ENCODE peak calls at places on chromosomes 6 and 20, in six cellular contexts. E is NCI-H1694 treated with DMSO at 0.1 percent for 48 hours, G is head of caudate nucleus, V is nephron progenitor cell, X is HT1080, H is GM13977. N is an unnamed sample.

GRCh38 chr20:62887147-62887859 is 25.7 kb upstream of the TCFL5 start:
- DNase-seq in H (no peak), X (peak; percentile 97), E (peak; percentile 27), V (no peak), G (peak; percentile 23), N (peak; percentile 37)

GRCh38 chr6:145214570-145214969 is 520.8 kb downstream of the EPM2A start:
- DNase-seq in E (no peak), H (no peak), X (peak; percentile 38), G (peak; percentile 15), V (peak; percentile 3), N (no peak)

GRCh38 chr6:148367418-148368024 is 24.9 kb downstream of the SASH1 start:
- DNase-seq in V (no peak), E (no peak), X (peak; percentile 59), H (no peak), G (no peak), N (no peak)

GRCh38 chr20:12237772-12238171 is 320.1 kb downstream of the BTBD3 start:
- DNase-seq in X (peak; percentile 6), G (peak; percentile 78), H (no peak), E (no peak), V (no peak), N (no peak)

GRCh38 chr6:73714227-73714626 is 18.2 kb downstream of the CD109 start:
- DNase-seq in X (no peak), G (no peak), H (no peak), E (no peak), V (no peak), N (no peak)

GRCh38 chr6:75693534-75693933 is 55.5 kb upstream of the MYO6 start:
- DNase-seq in X (no peak), G (no peak), E (no peak), V (no peak), H (no peak), N (no peak)

GRCh38 chr20:3190681-3191111 is 13.8 kb downstream of the DDRGK1 start:
- DNase-seq in X (no peak), H (no peak), E (no peak), V (no peak), G (no peak), N (no peak)

GRCh38 chr6:145898376-145898775 is 65.8 kb downstream of the SHPRH start:
- DNase-seq in G (no peak), H (no peak), X (peak; percentile 84), E (no peak), V (no peak), N (no peak)

GRCh38 chr20:15654208-15654649 is 919.0 kb downstream of the KIF16B start:
- DNase-seq in V (peak; percentile 25), H (peak; percentile 38), X (peak; percentile 60), E (peak; percentile 35), G (peak; percentile 41), N (no peak)

GRCh38 chr20:33499347-33499746 is 9.5 kb downstream of the CBFA2T2 start:
- DNase-seq in E (no peak), V (no peak), X (no peak), H (peak; percentile 55), G (no peak), N (no peak)

GRCh38 chr6:45959534-45960195 is 56.0 kb downstream of the CLIC5 start:
- DNase-seq in X (peak; percentile 35), G (no peak), E (no peak), V (no peak), H (no peak), N (no peak)

GRCh38 chr6:99467509-99468106 is 42.5 kb upstream of the PNISR start:
- DNase-seq in V (no peak), E (peak; percentile 51), X (peak; percentile 13), H (peak; percentile 44), G (no peak), N (no peak)

GRCh38 chr6:111711989-111712388 is 106.3 kb upstream of the TRAF3IP2 start:
- DNase-seq in X (no peak), H (no peak), V (no peak), E (no peak), G (no peak), N (no peak)

GRCh38 chr20:58740356-58741308 is 48.0 kb downstream of the NPEPL1 start:
- DNase-seq in X (no peak), E (no peak), V (no peak), G (no peak), H (no peak), N (no peak)

GRCh38 chr6:79353226-79353625 is 118.7 kb upstream of the HMGN3 start:
- DNase-seq in H (no peak), G (no peak), E (no peak), X (peak; percentile 26), V (no peak), N (no peak)

GRCh38 chr6:119966484-119966883 is 616.9 kb upstream of the MAN1A1 start:
- DNase-seq in E (peak; percentile 4), X (no peak), V (no peak), H (peak; percentile 5), G (no peak), N (peak; percentile 22)

GRCh38 chr6:14361956-14362587 is 244.5 kb downstream of the CD83 start:
- DNase-seq in G (no peak), E (no peak), H (no peak), X (no peak), V (no peak), N (no peak)

GRCh38 chr20:13302647-13303425 is 81.8 kb downstream of the ISM1 start:
- DNase-seq in H (peak; percentile 61), V (peak; percentile 50), G (no peak), X (peak; percentile 37), E (peak; percentile 19), N (peak; percentile 50)

GRCh38 chr6:75757295-75757694 is 8.3 kb downstream of the MYO6 start:
- DNase-seq in V (no peak), H (no peak), X (no peak), E (no peak), G (no peak), N (no peak)

GRCh38 chr20:14848806-14849205 is 511.4 kb upstream of the FLRT3 start:
- DNase-seq in V (no peak), X (no peak), H (no peak), E (no peak), G (no peak), N (no peak)

GRCh38 chr6:158789115-158789917 is 29.9 kb downstream of the EZR start:
- DNase-seq in H (peak; percentile 47), V (no peak), E (no peak), G (no peak), X (no peak), N (no peak)

GRCh38 chr20:62793757-62794006 is 2.6 kb upstream of the MRGBP start:
- DNase-seq in X (no peak), H (no peak), V (no peak), E (no peak), G (no peak), N (no peak)

GRCh38 chr6:83062225-83062624 is 3.4 kb downstream of the UBE3D start:
- DNase-seq in G (no peak), V (no peak), H (no peak), E (no peak), X (no peak), N (no peak)

GRCh38 chr6:122005661-122006060 is 393.8 kb upstream of the HSF2 start:
- DNase-seq in H (no peak), V (no peak), G (no peak), X (no peak), E (no peak), N (no peak)

GRCh38 chr6:169452117-169452868 is 198.6 kb upstream of the THBS2 start:
- DNase-seq in X (peak; percentile 36), V (no peak), H (no peak), G (no peak), E (no peak), N (no peak)

GRCh38 chr6:139708342-139709199 is 334.1 kb upstream of the CITED2 start:
- DNase-seq in X (peak; percentile 68), H (no peak), V (no peak), G (no peak), E (no peak), N (no peak)

GRCh38 chr6:139852484-139853140 is 478.2 kb upstream of the CITED2 start:
- DNase-seq in G (no peak), V (no peak), H (no peak), X (peak; percentile 74), E (no peak), N (no peak)

GRCh38 chr6:26246057-26246456 is 118.9 kb upstream of the BTN3A2 start:
- DNase-seq in V (no peak), G (no peak), X (no peak), H (no peak), E (no peak), N (no peak)

GRCh38 chr20:10236540-10237533 is 18.2 kb downstream of the SNAP25 start:
- DNase-seq in V (no peak), E (no peak), G (no peak), X (no peak), H (no peak), N (no peak)

GRCh38 chr20:17969276-17969883 is 562 bp downstream of the MGME1 start:
- DNase-seq in E (peak; percentile 15), V (no peak), H (no peak), G (peak; percentile 59), X (peak; percentile 57), N (peak; percentile 53)

GRCh38 chr20:14197097-14197496 is 140.3 kb downstream of the FLRT3 start:
- DNase-seq in G (no peak), H (no peak), V (no peak), X (peak; percentile 3), E (no peak), N (no peak)

N was measured in stimulated activated naive CD8-positive, alpha-beta T cell treated with anti-CD3 and anti-CD28 coated beads, Interleukin-15, Interleukin-2, amounts not matched to agents 100 U/mL and 50 U/mL, for 24 hours.